ENCODE peak calls at places on chromosomes 16 and 17, in six cellular contexts. L, K, Z, I, A and C are unnamed samples.

GRCh38 chr17:58504826-58505351 is 9.5 kb downstream of the MTMR4 start:
- DNase-seq in A (no peak), Z (no peak), I (no peak), K (no peak), L (no peak), C (no peak)

GRCh38 chr17:19304209-19304608 is 58.3 kb downstream of the B9D1 start:
- DNase-seq in A (peak), K (peak), Z (peak), L (peak), I (no peak), C (no peak)

GRCh38 chr17:31787857-31788570 is 71.0 kb downstream of the COPRS start:
- DNase-seq in I (peak), L (peak), K (no peak), A (no peak), Z (no peak), C (peak)

GRCh38 chr17:78737332-78737731 is 44.7 kb downstream of the CYTH1 start:
- DNase-seq in L (no peak), K (no peak), I (no peak), Z (no peak), A (no peak), C (no peak)

GRCh38 chr16:1341495-1342388 is 8.3 kb downstream of the BAIAP3 start:
- DNase-seq in K (no peak), L (no peak), A (no peak), I (no peak), Z (no peak), C (no peak)

GRCh38 chr16:88824256-88825077 is 12.7 kb upstream of the APRT start:
- DNase-seq in Z (no peak), I (no peak), L (no peak), A (no peak), K (no peak), C (no peak)

GRCh38 chr17:64402469-64402868 is 11.8 kb upstream of the PECAM1 start:
- DNase-seq in I (no peak), A (no peak), Z (no peak), K (no peak), L (no peak), C (no peak)

GRCh38 chr17:72393553-72393952 is 272.7 kb downstream of the SOX9 start:
- DNase-seq in I (no peak), A (no peak), L (peak), K (no peak), Z (no peak), C (no peak)

GRCh38 chr17:38749222-38750043 is 1.3 kb upstream of the PCGF2 start:
- DNase-seq in I (peak), A (peak), L (no peak), K (peak), Z (peak), C (no peak)

GRCh38 chr17:79057727-79058400 is 16.8 kb upstream of the ENGASE start:
- DNase-seq in I (no peak), A (no peak), L (no peak), K (no peak), Z (no peak), C (no peak)

GRCh38 chr16:2005646-2006045 is 4.0 kb downstream of the ZNF598 start:
- DNase-seq in I (no peak), A (no peak), K (peak), Z (peak), L (no peak), C (no peak)

GRCh38 chr17:360141-360705 is 7.6 kb upstream of the RPH3AL start:
- DNase-seq in L (no peak), Z (no peak), K (no peak), I (no peak), A (no peak), C (no peak)

GRCh38 chr17:10036511-10037061 is 131.5 kb upstream of the RCVRN start:
- DNase-seq in I (no peak), K (peak), A (no peak), Z (no peak), L (no peak), C (no peak)

GRCh38 chr17:47804461-47804860 is 17.1 kb downstream of the OSBPL7 start:
- DNase-seq in A (peak), K (no peak), Z (no peak), L (no peak), I (no peak), C (no peak)

GRCh38 chr17:309361-309888 is 43.2 kb downstream of the RPH3AL start:
- DNase-seq in Z (no peak), L (no peak), K (peak), I (no peak), A (no peak), C (no peak)

GRCh38 chr17:16465861-16466338 is 26.1 kb downstream of the LRRC75A start:
- DNase-seq in I (no peak), K (no peak), Z (peak), L (no peak), A (peak), C (no peak)

GRCh38 chr17:64412944-64413381 is 22.3 kb upstream of the PECAM1 start:
- DNase-seq in K (no peak), A (no peak), I (no peak), Z (no peak), L (no peak), C (peak)

GRCh38 chr17:36183811-36184765 is 7.7 kb upstream of the TBC1D3B start:
- DNase-seq in I (no peak), L (no peak), A (no peak), K (peak), Z (peak), C (no peak)
- H3K4me3 ChIP-seq in I (peak), L (no peak), A (peak), K (peak), Z (no peak), C (peak)

GRCh38 chr17:2474371-2474770 is 37.3 kb downstream of the METTL16 start:
- DNase-seq in K (no peak), A (no peak), I (no peak), L (no peak), Z (no peak), C (no peak)
- TF ChIP-seq CTCF in K (no peak), A (no peak), I (no peak), L (no peak), Z (no peak), C (no peak)

GRCh38 chr17:68441064-68441770 is 16.1 kb downstream of the WIPI1 start:
- DNase-seq in K (no peak), I (no peak), L (no peak), A (no peak), Z (no peak), C (no peak)
- H3K4me3 ChIP-seq in K (no peak), I (no peak), L (no peak), A (no peak), Z (no peak), C (no peak)

GRCh38 chr16:49608801-49609200 is 235.2 kb downstream of the C16orf78 start:
- DNase-seq in A (no peak), L (peak), I (no peak), Z (no peak), K (no peak), C (no peak)
- TF ChIP-seq CTCF in A (no peak), L (peak), I (peak), Z (no peak), K (peak), C (peak)